ENCODE peak calls at places on chromosomes 7 and 10, in nine cellular contexts. One of them, this sample, is unnamed.
A peak's percentile ranks its signal among the peaks of the same experiment; 100 is the strongest.

GRCh38 chr10:121027390-121027789 is 176.2 kb downstream of the WDR11 start:
- DNase-seq in GM10248: no peak
- DNase-seq in AG08395: no peak
- DNase-seq in substantia nigra: no peak
- DNase-seq in iPS DF 6.9: no peak
- DNase-seq in NCI-H1105: no peak
- DNase-seq in EH: no peak
- DNase-seq in activated CD8-positive, alpha-beta T cell treated with anti-CD3 and anti-CD28 coated beads, Interleukin-2, amount 10 ng/mL, durations not matched to agents 7 days and 5 days: no peak
- DNase-seq in lower lobe of right lung: no peak
- DNase-seq in this sample: no peak

GRCh38 chr10:98446656-98447221 is at the start of gene HPS1:
- DNase-seq in GM10248: peak; percentile 95
- DNase-seq in AG08395: peak; percentile 94
- DNase-seq in substantia nigra: no peak
- DNase-seq in iPS DF 6.9: no peak
- DNase-seq in NCI-H1105: peak; percentile 23
- DNase-seq in EH: peak; percentile 74
- DNase-seq in activated CD8-positive, alpha-beta T cell treated with anti-CD3 and anti-CD28 coated beads, Interleukin-2, amount 10 ng/mL, durations not matched to agents 7 days and 5 days: peak; percentile 87
- DNase-seq in lower lobe of right lung: peak; percentile 90
- DNase-seq in this sample: peak; percentile 77

GRCh38 chr7:105346593-105347322 is 42.0 kb downstream of the SRPK2 start:
- DNase-seq in GM10248: no peak
- DNase-seq in AG08395: no peak
- DNase-seq in substantia nigra: no peak
- DNase-seq in iPS DF 6.9: no peak
- DNase-seq in NCI-H1105: no peak
- DNase-seq in EH: no peak
- DNase-seq in activated CD8-positive, alpha-beta T cell treated with anti-CD3 and anti-CD28 coated beads, Interleukin-2, amount 10 ng/mL, durations not matched to agents 7 days and 5 days: peak; percentile 27
- DNase-seq in lower lobe of right lung: no peak
- DNase-seq in this sample: no peak

GRCh38 chr7:2405601-2406345 is 2.4 kb downstream of the CHST12 start:
- DNase-seq in GM10248: peak; percentile 80
- DNase-seq in AG08395: no peak
- DNase-seq in substantia nigra: no peak
- DNase-seq in iPS DF 6.9: no peak
- DNase-seq in NCI-H1105: no peak
- DNase-seq in EH: no peak
- DNase-seq in activated CD8-positive, alpha-beta T cell treated with anti-CD3 and anti-CD28 coated beads, Interleukin-2, amount 10 ng/mL, durations not matched to agents 7 days and 5 days: peak; percentile 90
- DNase-seq in lower lobe of right lung: no peak
- DNase-seq in this sample: no peak

GRCh38 chr7:142887282-142888015 is 1.9 kb upstream of the TRPV6 start:
- DNase-seq in GM10248: no peak
- DNase-seq in AG08395: no peak
- DNase-seq in substantia nigra: no peak
- DNase-seq in iPS DF 6.9: no peak
- DNase-seq in NCI-H1105: no peak
- DNase-seq in EH: no peak
- DNase-seq in activated CD8-positive, alpha-beta T cell treated with anti-CD3 and anti-CD28 coated beads, Interleukin-2, amount 10 ng/mL, durations not matched to agents 7 days and 5 days: no peak
- DNase-seq in lower lobe of right lung: no peak
- DNase-seq in this sample: no peak

GRCh38 chr10:11835061-11835460 is 11.9 kb downstream of the PROSER2 start:
- DNase-seq in GM10248: no peak
- DNase-seq in AG08395: no peak
- DNase-seq in substantia nigra: no peak
- DNase-seq in iPS DF 6.9: no peak
- DNase-seq in NCI-H1105: no peak
- DNase-seq in EH: no peak
- DNase-seq in activated CD8-positive, alpha-beta T cell treated with anti-CD3 and anti-CD28 coated beads, Interleukin-2, amount 10 ng/mL, durations not matched to agents 7 days and 5 days: no peak
- DNase-seq in lower lobe of right lung: no peak
- DNase-seq in this sample: no peak

GRCh38 chr10:76583711-76584161 is 1053.9 kb downstream of the KCNMA1 start:
- DNase-seq in GM10248: no peak
- DNase-seq in AG08395: peak; percentile 68
- DNase-seq in substantia nigra: no peak
- DNase-seq in iPS DF 6.9: no peak
- DNase-seq in NCI-H1105: no peak
- DNase-seq in EH: peak; percentile 94
- DNase-seq in activated CD8-positive, alpha-beta T cell treated with anti-CD3 and anti-CD28 coated beads, Interleukin-2, amount 10 ng/mL, durations not matched to agents 7 days and 5 days: no peak
- DNase-seq in lower lobe of right lung: no peak
- DNase-seq in this sample: peak; percentile 97

GRCh38 chr7:259191-259505 is 30.8 kb upstream of the FOXL3 start:
- DNase-seq in GM10248: no peak
- DNase-seq in AG08395: no peak
- DNase-seq in substantia nigra: no peak
- DNase-seq in iPS DF 6.9: no peak
- DNase-seq in NCI-H1105: no peak
- DNase-seq in EH: no peak
- DNase-seq in activated CD8-positive, alpha-beta T cell treated with anti-CD3 and anti-CD28 coated beads, Interleukin-2, amount 10 ng/mL, durations not matched to agents 7 days and 5 days: no peak
- DNase-seq in lower lobe of right lung: no peak
- DNase-seq in this sample: no peak

GRCh38 chr7:86214734-86215133 is 429.0 kb upstream of the GRM3 start:
- DNase-seq in GM10248: no peak
- DNase-seq in AG08395: no peak
- DNase-seq in substantia nigra: no peak
- DNase-seq in iPS DF 6.9: no peak
- DNase-seq in NCI-H1105: no peak
- DNase-seq in EH: no peak
- DNase-seq in activated CD8-positive, alpha-beta T cell treated with anti-CD3 and anti-CD28 coated beads, Interleukin-2, amount 10 ng/mL, durations not matched to agents 7 days and 5 days: no peak
- DNase-seq in lower lobe of right lung: no peak
- DNase-seq in this sample: no peak

GRCh38 chr10:21020545-21020944 is 123.4 kb upstream of the NEBL start:
- DNase-seq in GM10248: peak; percentile 53
- DNase-seq in AG08395: no peak
- DNase-seq in substantia nigra: no peak
- DNase-seq in iPS DF 6.9: peak; percentile 58
- DNase-seq in NCI-H1105: no peak
- DNase-seq in EH: no peak
- DNase-seq in activated CD8-positive, alpha-beta T cell treated with anti-CD3 and anti-CD28 coated beads, Interleukin-2, amount 10 ng/mL, durations not matched to agents 7 days and 5 days: peak; percentile 34
- DNase-seq in lower lobe of right lung: no peak
- DNase-seq in this sample: no peak

GRCh38 chr7:84060760-84061261 is 133.8 kb downstream of the SEMA3A start:
- DNase-seq in GM10248: no peak
- DNase-seq in AG08395: no peak
- DNase-seq in substantia nigra: no peak
- DNase-seq in iPS DF 6.9: no peak
- DNase-seq in NCI-H1105: no peak
- DNase-seq in EH: peak; percentile 50
- DNase-seq in activated CD8-positive, alpha-beta T cell treated with anti-CD3 and anti-CD28 coated beads, Interleukin-2, amount 10 ng/mL, durations not matched to agents 7 days and 5 days: no peak
- DNase-seq in lower lobe of right lung: no peak
- DNase-seq in this sample: no peak

GRCh38 chr10:124285587-124286527 is 132.9 kb downstream of the OAT start:
- DNase-seq in GM10248: no peak
- DNase-seq in AG08395: peak; percentile 19
- DNase-seq in substantia nigra: no peak
- DNase-seq in iPS DF 6.9: no peak
- DNase-seq in NCI-H1105: no peak
- DNase-seq in EH: peak; percentile 16
- DNase-seq in activated CD8-positive, alpha-beta T cell treated with anti-CD3 and anti-CD28 coated beads, Interleukin-2, amount 10 ng/mL, durations not matched to agents 7 days and 5 days: no peak
- DNase-seq in lower lobe of right lung: no peak
- DNase-seq in this sample: peak; percentile 65

GRCh38 chr7:28958235-28958945 is at the start of gene TRIL:
- DNase-seq in GM10248: peak; percentile 16
- DNase-seq in AG08395: peak; percentile 51
- DNase-seq in substantia nigra: peak; percentile 66
- DNase-seq in iPS DF 6.9: no peak
- DNase-seq in NCI-H1105: no peak
- DNase-seq in EH: peak; percentile 59
- DNase-seq in activated CD8-positive, alpha-beta T cell treated with anti-CD3 and anti-CD28 coated beads, Interleukin-2, amount 10 ng/mL, durations not matched to agents 7 days and 5 days: no peak
- DNase-seq in lower lobe of right lung: peak; percentile 84
- DNase-seq in this sample: peak; percentile 62

GRCh38 chr10:6218692-6219493 is 16.2 kb downstream of the PFKFB3 start:
- DNase-seq in GM10248: no peak
- DNase-seq in AG08395: peak; percentile 75
- DNase-seq in substantia nigra: no peak
- DNase-seq in iPS DF 6.9: no peak
- DNase-seq in NCI-H1105: no peak
- DNase-seq in EH: peak; percentile 84
- DNase-seq in activated CD8-positive, alpha-beta T cell treated with anti-CD3 and anti-CD28 coated beads, Interleukin-2, amount 10 ng/mL, durations not matched to agents 7 days and 5 days: no peak
- DNase-seq in lower lobe of right lung: no peak
- DNase-seq in this sample: peak; percentile 32

GRCh38 chr10:69057951-69058297 is 30.0 kb upstream of the SRGN start:
- DNase-seq in GM10248: no peak
- DNase-seq in AG08395: peak; percentile 63
- DNase-seq in substantia nigra: no peak
- DNase-seq in iPS DF 6.9: no peak
- DNase-seq in NCI-H1105: no peak
- DNase-seq in EH: peak; percentile 86
- DNase-seq in activated CD8-positive, alpha-beta T cell treated with anti-CD3 and anti-CD28 coated beads, Interleukin-2, amount 10 ng/mL, durations not matched to agents 7 days and 5 days: no peak
- DNase-seq in lower lobe of right lung: no peak
- DNase-seq in this sample: no peak

GRCh38 chr10:120503695-120504094 is 46.7 kb downstream of the PLPP4 start:
- DNase-seq in GM10248: no peak
- DNase-seq in AG08395: no peak
- DNase-seq in substantia nigra: no peak
- DNase-seq in iPS DF 6.9: no peak
- DNase-seq in NCI-H1105: no peak
- DNase-seq in EH: peak; percentile 53
- DNase-seq in activated CD8-positive, alpha-beta T cell treated with anti-CD3 and anti-CD28 coated beads, Interleukin-2, amount 10 ng/mL, durations not matched to agents 7 days and 5 days: no peak
- DNase-seq in lower lobe of right lung: no peak
- DNase-seq in this sample: no peak